ENCODE peak calls at places on chromosomes 3 and 15, in ten cellular contexts. K is astrocyte of the spinal cord, N is AG10803, V is fibroblast of mammary gland, J is brain microvascular endothelial cell, Q is GM12864, E is GM23338, I is stomach, P is heart left ventricle, Z is esophagus muscularis mucosa. U is an unnamed sample.

GRCh38 chr15:38252481-38253311 is at the start of gene SPRED1:
- DNase-seq in K (no peak), N (peak; percentile 68), V (peak; percentile 35), J (peak; percentile 35), Q (no peak), E (peak; percentile 57), I (peak; percentile 63), P (peak; percentile 90), Z (no peak), U (peak; percentile 88)

GRCh38 chr3:177624523-177625495 is 427.5 kb upstream of the TBL1XR1 start:
- DNase-seq in K (peak; percentile 12), N (no peak), V (no peak), J (no peak), Q (no peak), E (no peak), I (no peak), P (no peak), Z (no peak), U (no peak)

GRCh38 chr15:69758810-69759410 is 306.3 kb downstream of the RPLP1 start:
- DNase-seq in K (peak; percentile 33), N (peak; percentile 43), V (peak; percentile 19), J (peak; percentile 84), Q (peak; percentile 87), E (no peak), I (peak; percentile 64), P (no peak), Z (peak; percentile 85), U (no peak)

GRCh38 chr3:184176377-184177330 is 2.0 kb downstream of the AP2M1 start:
- DNase-seq in K (peak; percentile 98), N (peak; percentile 91), V (peak; percentile 98), J (peak; percentile 97), Q (no peak), E (peak; percentile 95), I (peak; percentile 45), P (peak; percentile 77), Z (no peak), U (peak; percentile 86)

GRCh38 chr15:94844533-94845390 is 613.4 kb downstream of the MCTP2 start:
- DNase-seq in K (peak; percentile 53), N (peak; percentile 22), V (no peak), J (peak; percentile 33), Q (no peak), E (peak; percentile 70), I (peak; percentile 82), P (peak; percentile 88), Z (no peak), U (no peak)

GRCh38 chr3:178082508-178082907 is 453.7 kb upstream of the KCNMB2 start:
- DNase-seq in K (no peak), N (no peak), V (no peak), J (no peak), Q (no peak), E (no peak), I (no peak), P (no peak), Z (no peak), U (no peak)

GRCh38 chr3:134371542-134372324 is 2.5 kb downstream of the AMOTL2 start:
- DNase-seq in K (no peak), N (peak; percentile 70), V (peak; percentile 42), J (peak; percentile 56), Q (no peak), E (no peak), I (no peak), P (no peak), Z (no peak), U (no peak)

GRCh38 chr3:101809178-101810022 is 30.4 kb downstream of the NXPE3 start:
- DNase-seq in K (peak; percentile 51), N (peak; percentile 38), V (peak; percentile 60), J (peak; percentile 29), Q (no peak), E (peak; percentile 69), I (no peak), P (no peak), Z (no peak), U (no peak)

DNA sequence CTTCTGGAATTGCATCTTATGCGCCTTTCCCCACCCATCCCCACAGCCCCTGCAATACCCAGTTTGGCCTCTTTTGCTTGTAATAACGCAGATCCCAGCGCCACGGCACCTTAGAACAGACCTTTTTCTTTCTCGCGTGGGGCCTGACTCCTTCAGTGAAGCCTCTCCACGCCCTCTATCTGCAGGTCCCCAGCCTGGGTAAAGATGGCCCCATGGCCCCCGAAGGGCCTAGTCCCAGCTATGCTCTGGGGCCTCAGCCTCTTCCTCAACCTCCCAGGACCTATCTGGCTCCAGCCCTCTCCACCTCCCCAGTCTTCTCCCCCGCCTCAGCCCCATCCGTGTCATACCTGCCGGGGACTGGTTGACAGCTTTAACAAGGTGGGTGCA is 594 bp downstream of the CRELD1 start:
- DNase-seq in K (no peak), N (no peak), V (peak; percentile 26), J (peak; percentile 35), Q (no peak), E (peak; percentile 64), I (no peak), P (no peak), Z (no peak), U (no peak)
- TF ChIP-seq CTCF in K (peak; percentile 24), N (peak; percentile 27), V (no peak), J (peak; percentile 50), Q (peak; percentile 25), E (no peak), I (peak; percentile 5), P (no peak), Z (no peak), U (no peak)

GRCh38 chr3:105822171-105823123 is 46.4 kb downstream of the CBLB start:
- DNase-seq in K (no peak), N (no peak), V (no peak), J (no peak), Q (no peak), E (no peak), I (no peak), P (no peak), Z (no peak), U (no peak)

GRCh38 chr3:105824129-105824528 is 44.7 kb downstream of the CBLB start:
- DNase-seq in K (no peak), N (no peak), V (no peak), J (no peak), Q (no peak), E (no peak), I (no peak), P (no peak), Z (no peak), U (no peak)

GRCh38 chr3:105823149-105823866 is 45.5 kb downstream of the CBLB start:
- DNase-seq in K (peak; percentile 94), N (peak; percentile 87), V (peak; percentile 97), J (peak; percentile 93), Q (no peak), E (no peak), I (no peak), P (no peak), Z (no peak), U (no peak)

GRCh38 chr3:105827101-105827634 is 41.6 kb downstream of the CBLB start:
- DNase-seq in K (no peak), N (no peak), V (peak; percentile 75), J (no peak), Q (no peak), E (no peak), I (no peak), P (no peak), Z (no peak), U (no peak)

DNA sequence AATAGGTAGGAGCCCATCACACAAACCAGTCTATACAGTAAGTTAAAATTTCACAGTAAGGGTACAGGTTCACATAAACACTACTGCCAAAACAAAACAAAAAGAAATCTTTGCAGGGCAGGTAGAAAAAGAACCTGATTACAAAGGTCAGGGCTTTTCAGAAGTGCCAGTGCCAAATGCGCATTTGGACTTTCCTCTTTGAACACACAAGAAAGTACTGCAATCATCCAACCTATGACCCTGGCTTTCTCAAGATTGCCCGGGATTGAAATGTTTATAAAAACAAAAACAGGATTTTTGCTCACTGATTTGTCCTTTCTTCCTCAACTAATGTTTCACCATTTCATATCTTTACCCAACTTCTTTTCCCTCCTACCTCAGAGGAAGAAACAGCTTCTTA is 47.4 kb downstream of the CBLB start:
- DNase-seq in K (no peak), N (no peak), V (no peak), J (no peak), Q (no peak), E (no peak), I (peak; percentile 38), P (no peak), Z (no peak), U (no peak)
- H3K4me3 ChIP-seq in K (no peak overlapping the region), N (no peak overlapping the region), V (no peak overlapping the region), J (no peak overlapping the region), Q (no peak overlapping the region), E (no peak overlapping the region), I (no peak overlapping the region), P (no peak overlapping the region), Z (no peak overlapping the region), U (no peak overlapping the region)

DNA sequence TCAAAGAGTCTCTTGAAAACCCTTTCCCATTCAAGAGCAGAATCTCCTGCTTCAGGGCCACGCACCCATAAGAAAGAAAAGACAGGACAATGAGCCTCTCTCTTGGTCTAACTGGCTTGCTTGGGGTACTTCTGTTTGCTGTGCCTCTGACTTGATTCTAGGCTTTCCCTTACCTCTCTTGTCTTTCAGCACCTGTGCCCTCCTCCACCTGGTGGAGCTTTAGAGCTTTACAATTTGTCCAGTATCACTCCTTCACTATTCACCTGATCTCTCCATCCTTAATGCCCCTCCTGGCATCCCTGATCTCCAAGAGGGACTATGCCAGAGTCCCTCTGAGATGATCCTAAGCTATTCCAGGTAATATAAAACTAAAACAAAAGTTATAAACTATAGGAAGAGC is 252.6 kb downstream of the NTRK3 start:
- DNase-seq in K (no peak), N (no peak), V (no peak), J (no peak), Q (no peak), E (peak; percentile 57), I (no peak), P (no peak), Z (no peak), U (no peak)
- TF ChIP-seq CTCF in K (no peak), N (no peak), V (no peak), J (no peak), Q (no peak), E (peak; percentile 72), I (no peak), P (no peak), Z (no peak), U (no peak)

DNA sequence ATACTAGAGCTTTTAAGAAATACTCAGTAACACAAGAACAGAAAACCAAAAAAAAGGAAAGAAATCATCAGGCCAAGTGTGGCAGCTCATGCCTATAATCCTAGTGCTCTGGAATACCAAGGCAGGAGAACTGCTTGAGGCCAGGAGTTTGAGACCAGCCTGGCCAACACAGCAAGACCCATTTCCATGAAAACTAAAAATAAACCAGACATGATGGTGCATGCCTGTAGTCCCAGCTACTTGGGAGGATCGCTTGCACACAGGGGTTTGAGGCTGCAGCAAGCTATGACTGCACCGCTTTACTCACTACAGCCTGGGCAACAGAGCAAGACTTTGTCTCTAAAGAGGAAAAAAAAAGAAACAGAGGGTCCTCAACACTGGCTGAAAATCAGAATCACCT is 18.2 kb downstream of the TASOR start:
- DNase-seq in K (no peak), N (no peak), V (no peak), J (no peak), Q (no peak), E (no peak), I (no peak), P (no peak), Z (no peak), U (no peak)
- H3K4me3 ChIP-seq in K (no peak overlapping the region), N (no peak overlapping the region), V (no peak overlapping the region), J (no peak overlapping the region), Q (no peak overlapping the region), E (no peak overlapping the region), I (no peak overlapping the region), P (no peak overlapping the region), Z (no peak overlapping the region), U (no peak overlapping the region)

GRCh38 chr15:76321602-76322001 is 10.3 kb upstream of the ETFA start:
- DNase-seq in K (no peak), N (no peak), V (no peak), J (no peak), Q (no peak), E (no peak), I (no peak), P (no peak), Z (no peak), U (no peak)
- TF ChIP-seq CTCF in K (no peak), N (no peak), V (no peak), J (no peak), Q (no peak), E (no peak), I (no peak), P (no peak), Z (no peak), U (no peak)

U was measured in coronary artery.